ENCODE peak calls at places on chromosomes 13 and 19, in four cellular contexts. J, A, O and Q are unnamed samples.
A peak's percentile ranks its signal among the peaks of the same experiment; 100 is the strongest.

GRCh38 chr13:80339841-80340642 is 884 bp downstream of the SPRY2 start:
- DNase-seq in A (no peak), O (peak; percentile 41), J (peak; percentile 92), Q (peak; percentile 89)

GRCh38 chr19:20611866-20612265 is 46.3 kb upstream of the ZNF737 start:
- DNase-seq in A (no peak), O (no peak), J (no peak), Q (no peak)

GRCh38 chr13:47334173-47334572 is 437.3 kb upstream of the HTR2A start:
- DNase-seq in J (no peak), A (no peak), O (peak; percentile 93), Q (no peak)

GRCh38 chr19:15591796-15592195 is 23.2 kb upstream of the CYP4F8 start:
- DNase-seq in O (no peak), A (no peak), J (no peak), Q (no peak)

GRCh38 chr13:29513981-29514719 is 81.3 kb downstream of the SLC7A1 start:
- DNase-seq in A (no peak), O (no peak), J (no peak), Q (no peak)

GRCh38 chr13:96958286-96958891 is 35.9 kb downstream of the OXGR1 start:
- DNase-seq in J (peak; percentile 79), A (no peak), O (peak; percentile 44), Q (no peak)

GRCh38 chr19:3094638-3095374 is 644 bp downstream of the GNA11 start:
- DNase-seq in A (no peak), O (no peak), J (peak; percentile 29), Q (no peak)

GRCh38 chr19:18109731-18110671 is 12.4 kb downstream of the MAST3 start:
- DNase-seq in J (peak; percentile 44), O (no peak), A (no peak), Q (no peak)

GRCh38 chr13:51818771-51819511 is 15.0 kb upstream of the DHRS12 start:
- DNase-seq in O (no peak), A (no peak), J (no peak), Q (no peak)

GRCh38 chr13:74414458-74414857 is 280.3 kb upstream of the KLF12 start:
- DNase-seq in J (no peak), A (no peak), O (no peak), Q (no peak)

GRCh38 chr19:30076751-30077670 is 135.0 kb downstream of the URI1 start:
- DNase-seq in A (peak; percentile 24), O (no peak), J (no peak), Q (no peak)

GRCh38 chr13:30681489-30682242 is 53.7 kb upstream of the ALOX5AP start:
- DNase-seq in O (peak; percentile 74), J (peak; percentile 25), A (no peak), Q (no peak)

GRCh38 chr13:46176756-46177155 is 5.2 kb downstream of the LCP1 start:
- DNase-seq in O (no peak), A (no peak), J (no peak), Q (no peak)

GRCh38 chr13:41008349-41008980 is 10.7 kb downstream of the ELF1 start:
- DNase-seq in J (no peak), O (peak; percentile 80), A (no peak), Q (no peak)

GRCh38 chr13:31538067-31539042 is 201.0 kb upstream of the RXFP2 start:
- DNase-seq in A (no peak), O (peak; percentile 39), J (peak; percentile 6), Q (no peak)

GRCh38 chr13:62119739-62120700 is 704.4 kb upstream of the PCDH20 start:
- DNase-seq in O (peak; percentile 1), J (peak; percentile 67), A (no peak), Q (no peak)

GRCh38 chr13:102361113-102361512 is 40.7 kb downstream of the FGF14 start:
- DNase-seq in O (no peak), A (no peak), J (no peak), Q (no peak)

GRCh38 chr13:59856281-59856810 is 307.4 kb downstream of the DIAPH3 start:
- DNase-seq in J (no peak), A (no peak), O (peak; percentile 56), Q (no peak)

GRCh38 chr19:35116085-35116801 is 620 bp downstream of the FXYD3 start:
- DNase-seq in A (peak; percentile 80), O (no peak), J (peak; percentile 65), Q (peak; percentile 89)

GRCh38 chr19:10701955-10702307 is 692 bp downstream of the QTRT1 start:
- DNase-seq in A (no peak), O (no peak), J (peak; percentile 72), Q (no peak)

GRCh38 chr13:36088001-36088400 is 43.2 kb downstream of the DCLK1 start:
- DNase-seq in O (no peak), J (peak; percentile 16), A (no peak), Q (no peak)

GRCh38 chr13:110521946-110522345 is 39.6 kb downstream of the RAB20 start:
- DNase-seq in A (no peak), O (no peak), J (no peak), Q (no peak)

GRCh38 chr19:58181902-58182576 is 822 bp upstream of the ZNF274 start:
- DNase-seq in A (peak; percentile 72), J (peak; percentile 25), O (no peak), Q (no peak)